ENCODE peak calls at places on chromosomes 5 and 9, in four cellular contexts. U is activated naive CD8-positive, alpha-beta T cell treated with anti-CD3 and anti-CD28 coated beads for 36 hours; R is GM20000; V is mucosa of descending colon. B is an unnamed sample.

GRCh38 chr9:133492061-133493021 is 13.4 kb upstream of the SLC2A6 start:
- DNase-seq in V (no peak), U (no peak), R (no peak), B (no peak)

GRCh38 chr5:91027316-91027937 is 355.7 kb downstream of the ARRDC3 start:
- DNase-seq in R (no peak), U (no peak), V (no peak), B (no peak)

GRCh38 chr5:103035701-103036100 is 84.2 kb downstream of the GIN1 start:
- DNase-seq in V (no peak), U (no peak), R (no peak), B (no peak)

GRCh38 chr5:97124335-97124734 is 18.1 kb downstream of the LIX1 start:
- DNase-seq in R (no peak), U (no peak), V (no peak), B (no peak)

GRCh38 chr9:12684923-12685468 is 8.2 kb upstream of the TYRP1 start:
- DNase-seq in U (no peak), R (no peak), V (no peak), B (no peak)

GRCh38 chr9:18294229-18294628 is 179.7 kb upstream of the ADAMTSL1 start:
- DNase-seq in U (no peak), V (no peak), R (no peak), B (no peak)

GRCh38 chr5:148542812-148543211 is 111.5 kb downstream of the HTR4 start:
- DNase-seq in R (no peak), V (no peak), U (no peak), B (no peak)

GRCh38 chr9:26833792-26834191 is 58.8 kb downstream of the CAAP1 start:
- DNase-seq in R (no peak), U (no peak), V (peak), B (no peak)

GRCh38 chr5:148864113-148864841 is 37.9 kb downstream of the ADRB2 start:
- DNase-seq in R (no peak), U (no peak), V (no peak), B (no peak)

GRCh38 chr9:35757527-35758275 is 3.6 kb upstream of the MSMP start:
- DNase-seq in V (peak), R (peak), U (no peak), B (no peak)

GRCh38 chr9:19498015-19498414 is 89.2 kb downstream of the ACER2 start:
- DNase-seq in U (no peak), R (no peak), V (no peak), B (no peak)

GRCh38 chr5:154712518-154713437 is 42.4 kb upstream of the LARP1 start:
- DNase-seq in R (no peak), U (no peak), V (peak), B (no peak)

GRCh38 chr9:34126207-34127034 is at the start of gene DCAF12:
- DNase-seq in U (peak), V (peak), R (peak), B (peak)

GRCh38 chr9:127349483-127350127 is 47.4 kb upstream of the SLC2A8 start:
- DNase-seq in V (no peak), R (no peak), U (no peak), B (no peak)

GRCh38 chr5:43227655-43228054 is 35.6 kb downstream of the NIM1K start:
- DNase-seq in R (no peak), U (no peak), V (no peak), B (no peak)

GRCh38 chr5:148290271-148291195 is 21.7 kb upstream of the SPINK7 start:
- DNase-seq in U (no peak), R (no peak), V (peak), B (no peak)

GRCh38 chr5:14476791-14477435 is 104.7 kb upstream of the OTULINL start:
- DNase-seq in U (no peak), V (no peak), R (no peak), B (no peak)